ENCODE peak calls at places on chromosome 7, in nine cellular contexts. S is stomach, B is body of pancreas, X is prostate gland, Q is ovary, Y is HCT116, V is heart left ventricle, N is GM12891, L is HepG2. A is an unnamed sample.

GRCh38 chr7:84675633-84676034 is 481.0 kb upstream of the SEMA3A start:
- DNase-seq in L (no peak), Y (no peak), Q (no peak), B (no peak), S (peak), V (no peak), N (no peak), X (no peak), A (no peak)

GRCh38 chr7:113085781-113086390 is 741 bp downstream of the GPR85 start:
- DNase-seq in B (no peak), S (no peak), L (no peak), X (no peak), N (no peak), Y (no peak), V (no peak), Q (no peak), A (peak)

GRCh38 chr7:30564243-30564892 is 30.3 kb upstream of the GARS1 start:
- DNase-seq in B (peak), L (peak), S (peak), Q (peak), V (peak), X (peak), Y (peak), N (peak), A (peak)

GRCh38 chr7:134710854-134711624 is 64.4 kb downstream of the BPGM start:
- DNase-seq in Q (no peak), B (no peak), X (no peak), Y (no peak), S (no peak), L (no peak), V (no peak), N (no peak), A (no peak)

GRCh38 chr7:16644987-16645592 is 464 bp downstream of the ANKMY2 start:
- DNase-seq in N (no peak), X (peak), S (peak), Y (no peak), L (no peak), V (peak), Q (peak), B (peak), A (peak)

GRCh38 chr7:9241826-9242225 is 808.4 kb downstream of the NXPH1 start:
- DNase-seq in Q (no peak), V (no peak), Y (no peak), L (no peak), X (no peak), B (no peak), N (no peak), S (no peak), A (no peak)

GRCh38 chr7:30433082-30433481 is 45.5 kb downstream of the NOD1 start:
- DNase-seq in X (peak), Q (no peak), B (peak), S (peak), V (peak), Y (no peak), L (no peak), N (no peak), A (no peak)

GRCh38 chr7:115724400-115725056 is 306.0 kb downstream of the TFEC start:
- DNase-seq in Q (no peak), Y (no peak), B (peak), L (peak), V (no peak), X (no peak), S (no peak), N (no peak), A (no peak)

GRCh38 chr7:12518920-12519681 is 51.4 kb upstream of the SCIN start:
- DNase-seq in L (peak), N (no peak), X (no peak), Y (no peak), B (no peak), S (no peak), Q (no peak), V (no peak), A (peak)

GRCh38 chr7:44372560-44373417 is 47.4 kb upstream of the CAMK2B start:
- DNase-seq in N (no peak), L (no peak), B (no peak), Q (no peak), V (no peak), Y (no peak), X (no peak), S (no peak), A (no peak)

GRCh38 chr7:1029637-1030443 is 14.5 kb upstream of the GPR146 start:
- DNase-seq in Q (no peak), V (no peak), X (no peak), N (no peak), B (no peak), Y (no peak), S (no peak), L (no peak), A (no peak)

GRCh38 chr7:1030444-1031070 is 13.8 kb upstream of the GPR146 start:
- DNase-seq in N (no peak), L (no peak), Y (no peak), S (no peak), X (no peak), B (no peak), Q (no peak), V (no peak), A (no peak)

GRCh38 chr7:1028044-1028770 is 16.1 kb upstream of the GPR146 start:
- DNase-seq in S (peak), L (peak), X (peak), N (peak), Y (peak), B (peak), Q (peak), V (peak), A (peak)

GRCh38 chr7:1027285-1028043 is 16.9 kb upstream of the GPR146 start:
- DNase-seq in N (no peak), X (no peak), S (no peak), L (no peak), Q (peak), Y (no peak), B (peak), V (no peak), A (peak)

DNA sequence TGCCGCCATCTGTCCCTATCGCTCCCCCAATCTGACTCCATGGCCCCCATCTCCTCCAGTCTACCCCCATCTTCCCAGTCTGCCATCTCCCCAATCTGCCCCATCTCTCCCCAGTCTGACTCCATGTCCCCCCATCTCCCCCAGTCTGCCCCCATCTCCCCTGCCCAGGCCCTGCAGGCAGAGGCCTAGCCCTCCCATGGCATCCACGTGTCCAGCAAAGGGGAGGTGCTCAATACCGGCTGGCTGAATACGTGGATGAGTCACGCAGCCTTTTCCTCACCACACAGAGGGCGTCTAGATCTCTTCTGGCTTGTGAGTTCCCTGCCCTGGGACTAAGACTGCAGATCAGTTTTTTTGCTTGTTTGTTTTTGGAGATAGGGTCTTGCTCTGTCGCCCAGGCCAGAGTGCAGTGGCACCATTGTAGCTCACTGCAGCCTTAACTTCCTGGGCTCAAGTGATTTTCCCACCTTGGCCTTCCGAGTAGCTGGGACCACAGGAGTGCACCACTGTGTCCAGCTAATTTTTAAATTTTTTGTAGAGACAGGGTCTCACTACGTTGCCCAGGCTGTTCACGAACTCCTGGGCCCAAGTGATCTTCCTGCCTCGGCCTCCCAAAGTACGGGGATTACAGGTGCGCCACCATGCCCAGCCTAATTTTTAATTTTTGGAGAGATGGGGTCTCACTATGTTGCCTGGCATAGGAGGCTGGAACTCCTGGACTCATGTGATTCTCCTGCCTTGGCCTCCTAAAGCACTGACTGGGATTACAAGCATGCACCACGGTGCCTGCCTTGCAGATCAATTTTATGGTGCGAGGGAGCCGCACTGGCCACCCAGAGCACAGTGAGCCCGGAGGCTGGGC is 15.3 kb upstream of the GPR146 start:
- DNase-seq in V (peak), L (peak), N (peak), X (peak), B (peak), Q (peak), Y (peak), S (peak), A (peak)
- TF ChIP-seq POLR2A in V (no peak), L (no peak), N (peak), X (peak), B (no peak), Q (no peak), Y (no peak), S (no peak), A (no peak)

GRCh38 chr7:29146082-29146706 is at the start of gene CPVL:
- DNase-seq in Q (peak), Y (peak), V (peak), L (peak), S (peak), X (peak), N (no peak), B (peak), A (peak)
- TF ChIP-seq POLR2A in Q (no peak), Y (no peak), V (peak), L (peak), S (no peak), X (no peak), N (no peak), B (no peak), A (no peak)

GRCh38 chr7:108001759-108002725 is 919 bp downstream of the LAMB1 start:
- DNase-seq in N (peak), B (no peak), X (no peak), Q (peak), S (no peak), V (peak), Y (no peak), L (no peak), A (no peak)

GRCh38 chr7:108000875-108001758 is 1.8 kb downstream of the LAMB1 start:
- DNase-seq in X (no peak), L (no peak), B (no peak), S (peak), Y (no peak), Q (peak), V (peak), N (no peak), A (no peak)

GRCh38 chr7:108004220-108005142 is 1.5 kb upstream of the LAMB1 start:
- DNase-seq in S (no peak), V (no peak), Q (no peak), L (peak), N (no peak), Y (no peak), B (peak), X (no peak), A (no peak)

GRCh38 chr7:108003591-108003935 is 602 bp upstream of the LAMB1 start:
- DNase-seq in L (no peak), B (no peak), S (no peak), Y (no peak), X (no peak), N (no peak), Q (no peak), V (no peak), A (no peak)

GRCh38 chr7:108002726-108003590 is at the start of gene LAMB1:
- DNase-seq in Q (peak), V (peak), B (peak), N (peak), X (peak), L (peak), S (peak), Y (no peak), A (peak)
- TF ChIP-seq POLR2A in Q (peak), V (peak), B (peak), N (no peak), X (peak), L (peak), S (no peak), Y (no peak), A (no peak)

GRCh38 chr7:35802102-35802466 is 1.2 kb downstream of the SEPTIN7 start:
- DNase-seq in L (no peak), X (no peak), N (no peak), Q (no peak), Y (no peak), V (no peak), S (no peak), B (no peak), A (peak)

GRCh38 chr7:35801392-35802101 is 690 bp downstream of the SEPTIN7 start:
- DNase-seq in Y (no peak), N (peak), B (peak), L (peak), S (peak), Q (peak), V (peak), X (peak), A (peak)

GRCh38 chr7:35800718-35801391 is at the start of gene SEPTIN7:
- DNase-seq in L (peak), B (peak), S (peak), N (peak), V (peak), X (peak), Q (peak), Y (peak), A (peak)

GRCh38 chr7:35802649-35803048 is 1.8 kb downstream of the SEPTIN7 start:
- DNase-seq in Q (no peak), B (no peak), L (peak), V (no peak), Y (no peak), N (no peak), X (no peak), S (no peak), A (peak)

GRCh38 chr7:35799846-35800717 is 775 bp upstream of the SEPTIN7 start:
- DNase-seq in X (peak), B (peak), L (peak), N (peak), V (peak), S (peak), Q (peak), Y (no peak), A (peak)
- TF ChIP-seq POLR2A in X (no peak), B (no peak), L (no peak), N (peak), V (no peak), S (no peak), Q (no peak), Y (peak), A (no peak)

DNA sequence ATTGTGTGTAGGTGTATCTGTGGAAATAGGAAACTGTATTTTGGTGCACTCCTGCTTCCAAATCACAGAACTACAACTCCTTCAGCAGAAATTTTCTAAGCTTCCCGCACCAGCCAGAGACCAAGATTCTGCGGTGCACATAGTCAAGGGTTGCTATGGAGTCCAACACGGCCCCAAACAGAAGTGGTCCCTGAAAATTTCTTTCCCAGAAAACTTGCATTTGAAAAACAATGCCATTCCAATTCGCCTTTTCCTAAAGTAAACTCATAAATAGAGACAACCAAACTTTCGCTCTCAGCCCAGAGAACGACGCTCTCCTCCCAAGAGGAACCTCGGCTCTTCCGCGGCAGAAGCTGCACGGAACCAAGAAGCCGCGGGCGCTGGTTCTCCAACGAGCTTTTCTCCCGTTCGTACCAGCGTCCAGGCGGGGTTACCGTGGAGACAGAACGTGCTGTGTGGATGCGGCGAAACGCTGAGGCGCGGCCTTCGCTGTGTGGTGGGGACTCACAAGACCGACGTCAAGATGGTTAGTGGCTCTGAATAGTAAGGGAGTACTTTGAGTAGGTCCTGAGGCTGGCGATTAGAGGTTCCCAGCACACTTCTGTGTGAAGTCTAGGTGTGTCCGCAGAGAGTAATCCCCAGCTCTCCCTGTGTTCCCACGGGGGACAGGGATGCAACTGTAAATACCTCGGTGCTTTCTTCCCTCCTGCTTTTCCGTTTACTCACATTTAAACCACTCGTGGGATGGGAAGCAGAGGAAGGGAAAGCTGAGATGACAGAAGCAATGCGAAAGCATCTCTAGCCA is 24.0 kb upstream of the ZC3HAV1 start:
- DNase-seq in Y (peak), N (peak), L (peak), V (peak), Q (peak), X (peak), B (peak), S (peak), A (peak)
- TF ChIP-seq POLR2A in Y (peak), N (no peak), L (peak), V (peak), Q (peak), X (no peak), B (peak), S (no peak), A (peak)

GRCh38 chr7:127896683-127897082 is 134.6 kb downstream of the LRRC4 start:
- DNase-seq in B (no peak), V (no peak), Y (no peak), L (no peak), Q (no peak), S (no peak), N (no peak), X (no peak), A (no peak)

GRCh38 chr7:127897704-127898454 is 133.4 kb downstream of the LRRC4 start:
- DNase-seq in B (no peak), X (no peak), S (no peak), L (no peak), N (no peak), Q (no peak), V (no peak), Y (no peak), A (no peak)

GRCh38 chr7:127893547-127893946 is 137.7 kb downstream of the LRRC4 start:
- DNase-seq in B (no peak), Q (no peak), L (no peak), X (no peak), S (no peak), V (no peak), N (no peak), Y (no peak), A (peak)

GRCh38 chr7:127895814-127896280 is 135.4 kb downstream of the LRRC4 start:
- DNase-seq in S (no peak), X (no peak), Q (no peak), L (no peak), V (no peak), Y (no peak), B (no peak), N (no peak), A (peak)

DNA sequence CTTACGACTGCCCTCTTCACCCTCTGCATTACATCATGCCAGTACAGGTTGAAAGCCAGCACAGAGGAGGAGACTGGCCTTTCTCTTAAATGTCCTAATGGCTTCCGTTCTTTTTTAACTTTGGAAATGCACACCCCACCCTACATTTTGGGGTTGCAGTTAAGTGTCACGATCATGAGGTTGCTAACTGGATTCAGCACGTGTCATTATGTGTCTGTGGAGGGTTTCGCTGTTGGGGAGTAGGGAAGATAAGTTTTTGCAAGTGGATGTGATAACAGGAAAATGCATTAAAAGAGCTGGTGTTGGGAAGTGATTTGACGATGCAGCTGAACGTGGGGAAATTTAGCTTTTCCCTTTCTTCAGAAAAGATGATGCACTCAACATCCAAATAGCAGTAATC is 135.9 kb downstream of the LRRC4 start:
- DNase-seq in L (no peak), S (no peak), X (no peak), B (no peak), V (no peak), Q (no peak), Y (no peak), N (no peak), A (peak)
- TF ChIP-seq POLR2A in L (no peak), S (no peak), X (no peak), B (no peak), V (no peak), Q (no peak), Y (no peak), N (no peak), A (no peak)

GRCh38 chr7:149816267-149816751 is 21.9 kb upstream of the ZNF862 start:
- DNase-seq in V (no peak), Q (no peak), Y (no peak), B (no peak), S (no peak), L (no peak), X (no peak), N (no peak), A (no peak)

GRCh38 chr7:149818536-149818840 is 19.7 kb upstream of the ZNF862 start:
- DNase-seq in S (no peak), Y (no peak), N (no peak), L (no peak), V (no peak), B (no peak), Q (no peak), X (no peak), A (no peak)

GRCh38 chr7:149817836-149818535 is 20.2 kb upstream of the ZNF862 start:
- DNase-seq in Q (no peak), B (no peak), N (no peak), L (no peak), S (no peak), X (no peak), Y (no peak), V (no peak), A (no peak)

GRCh38 chr7:149816794-149817193 is 21.4 kb upstream of the ZNF862 start:
- DNase-seq in V (no peak), L (no peak), Q (no peak), N (no peak), S (no peak), X (no peak), B (no peak), Y (no peak), A (no peak)

GRCh38 chr7:149817301-149817771 is 20.8 kb upstream of the ZNF862 start:
- DNase-seq in Y (no peak), V (no peak), B (no peak), N (no peak), S (no peak), X (no peak), L (no peak), Q (no peak), A (no peak)
- TF ChIP-seq POLR2A in Y (no peak), V (no peak), B (no peak), N (no peak), S (no peak), X (no peak), L (no peak), Q (no peak), A (no peak)

A was measured in erythroblast.